ENCODE peak calls at places on chromosomes 13 and 19, in seven cellular contexts. Q is WTC11, S is endothelial cell, O is cardiac muscle cell, E is GM06990, A is cardiac fibroblast, K is Calu3. I is an unnamed sample.

GRCh38 chr13:74651121-74651520 is 516.9 kb upstream of the KLF12 start:
- DNase-seq in E (no peak), A (no peak), O (no peak), S (no peak), Q (no peak), K (no peak), I (no peak)

GRCh38 chr19:55186080-55186479 is 6.0 kb upstream of the SYT5 start:
- DNase-seq in O (no peak), E (no peak), A (no peak), K (no peak), Q (no peak), S (no peak), I (no peak)

GRCh38 chr19:10808937-10809655 is 26.9 kb downstream of the TMED1 start:
- DNase-seq in S (no peak), K (peak; percentile 31), O (no peak), E (no peak), Q (no peak), A (peak; percentile 44), I (no peak)

GRCh38 chr19:13018037-13018914 is 23.0 kb downstream of the NFIX start:
- DNase-seq in S (no peak), O (no peak), Q (peak; percentile 46), K (no peak), A (no peak), E (no peak), I (no peak)

GRCh38 chr19:54364775-54365257 is at the start of gene LAIR1:
- DNase-seq in O (no peak), S (peak; percentile 22), E (peak; percentile 52), K (no peak), A (no peak), Q (no peak), I (no peak)

GRCh38 chr19:43940719-43941118 is 5.6 kb upstream of the ZNF45 start:
- DNase-seq in Q (no peak), E (no peak), A (no peak), K (no peak), S (no peak), O (no peak), I (no peak)

GRCh38 chr13:48586591-48587103 is 53.8 kb upstream of the RCBTB2 start:
- DNase-seq in K (peak; percentile 30), A (no peak), E (no peak), O (no peak), S (peak; percentile 45), Q (no peak), I (no peak)

GRCh38 chr13:79799466-79799865 is 318.5 kb downstream of the NDFIP2 start:
- DNase-seq in S (no peak), A (no peak), Q (no peak), K (no peak), E (no peak), O (no peak), I (no peak)

GRCh38 chr19:862529-863304 is 3.3 kb downstream of the CFD start:
- DNase-seq in Q (peak; percentile 94), K (peak; percentile 30), S (peak; percentile 56), A (peak; percentile 39), O (peak; percentile 79), E (peak; percentile 81), I (peak; percentile 80)

GRCh38 chr19:861756-862528 is 2.5 kb downstream of the CFD start:
- DNase-seq in S (no peak), K (no peak), A (peak; percentile 32), O (peak; percentile 68), Q (peak; percentile 96), E (peak; percentile 75), I (peak; percentile 88)

GRCh38 chr19:858868-859843 is at the start of gene CFD:
- DNase-seq in O (no peak), E (no peak), S (no peak), A (no peak), K (no peak), Q (peak; percentile 22), I (no peak)

GRCh38 chr19:861099-861755 is 1.8 kb downstream of the CFD start:
- DNase-seq in K (no peak), Q (no peak), O (no peak), A (no peak), E (no peak), S (no peak), I (no peak)

DNA sequence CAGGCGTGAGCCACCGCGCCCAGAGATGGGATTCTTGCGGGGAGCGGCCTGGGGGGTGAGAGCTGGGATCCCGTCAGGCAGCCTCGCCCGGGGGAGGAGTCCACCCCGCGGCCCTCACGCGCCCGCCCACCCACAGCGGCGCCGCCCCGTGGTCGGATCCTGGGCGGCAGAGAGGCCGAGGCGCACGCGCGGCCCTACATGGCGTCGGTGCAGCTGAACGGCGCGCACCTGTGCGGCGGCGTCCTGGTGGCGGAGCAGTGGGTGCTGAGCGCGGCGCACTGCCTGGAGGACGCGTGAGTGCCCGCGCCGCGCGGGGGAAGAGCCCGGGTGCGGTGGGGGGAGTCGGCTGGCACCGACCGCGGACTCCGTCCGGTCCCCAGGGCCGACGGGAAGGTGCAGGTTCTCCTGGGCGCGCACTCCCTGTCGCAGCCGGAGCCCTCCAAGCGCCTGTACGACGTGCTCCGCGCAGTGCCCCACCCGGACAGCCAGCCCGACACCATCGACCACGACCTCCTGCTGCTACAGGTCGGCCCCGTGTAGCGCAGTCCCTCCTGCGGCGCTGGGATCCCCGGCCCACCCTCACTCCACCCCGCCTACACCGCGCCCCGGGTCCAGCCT is 1.1 kb downstream of the CFD start:
- DNase-seq in O (peak; percentile 71), E (peak; percentile 77), Q (peak; percentile 60), S (peak; percentile 57), K (peak; percentile 78), A (peak; percentile 49), I (peak; percentile 82)
- TF ChIP-seq CTCF in O (peak; percentile 18), E (no peak), Q (no peak), S (no peak), K (no peak), A (no peak), I (peak; percentile 27)

GRCh38 chr19:41745761-41746160 is 9.6 kb upstream of the CEACAM6 start:
- DNase-seq in K (no peak), S (no peak), E (no peak), Q (no peak), A (no peak), O (no peak), I (no peak)

GRCh38 chr19:41748012-41748411 is 7.3 kb upstream of the CEACAM6 start:
- DNase-seq in Q (no peak), K (no peak), S (no peak), E (no peak), O (no peak), A (no peak), I (no peak)

GRCh38 chr19:41744850-41745249 is 10.5 kb upstream of the CEACAM6 start:
- DNase-seq in Q (no peak), E (no peak), A (no peak), O (no peak), S (no peak), K (no peak), I (no peak)

GRCh38 chr19:41741244-41741554 is 14.1 kb upstream of the CEACAM6 start:
- DNase-seq in O (no peak), A (no peak), S (no peak), E (no peak), Q (no peak), K (no peak), I (no peak)

GRCh38 chr19:41746593-41747227 is 8.6 kb upstream of the CEACAM6 start:
- DNase-seq in E (no peak), S (peak; percentile 57), Q (peak; percentile 67), A (peak; percentile 71), O (no peak), K (peak; percentile 72), I (peak; percentile 51)
- TF ChIP-seq CTCF in E (peak; percentile 61), S (peak; percentile 16), Q (no peak), A (peak; percentile 61), O (peak; percentile 62), K (peak; percentile 65), I (peak; percentile 69)

GRCh38 chr19:14053032-14053431 is 8.8 kb downstream of the PALM3 start:
- DNase-seq in O (no peak), E (no peak), Q (no peak), S (no peak), A (no peak), K (no peak), I (no peak)

GRCh38 chr19:14054721-14055120 is 7.2 kb downstream of the PALM3 start:
- DNase-seq in S (no peak), E (no peak), Q (no peak), K (no peak), A (no peak), O (no peak), I (no peak)

GRCh38 chr19:14052470-14052869 is 9.4 kb downstream of the PALM3 start:
- DNase-seq in S (no peak), Q (no peak), K (no peak), A (no peak), O (no peak), E (no peak), I (no peak)

GRCh38 chr19:14054099-14054498 is 7.8 kb downstream of the PALM3 start:
- DNase-seq in A (no peak), Q (no peak), K (no peak), S (no peak), O (no peak), E (no peak), I (no peak)

DNA sequence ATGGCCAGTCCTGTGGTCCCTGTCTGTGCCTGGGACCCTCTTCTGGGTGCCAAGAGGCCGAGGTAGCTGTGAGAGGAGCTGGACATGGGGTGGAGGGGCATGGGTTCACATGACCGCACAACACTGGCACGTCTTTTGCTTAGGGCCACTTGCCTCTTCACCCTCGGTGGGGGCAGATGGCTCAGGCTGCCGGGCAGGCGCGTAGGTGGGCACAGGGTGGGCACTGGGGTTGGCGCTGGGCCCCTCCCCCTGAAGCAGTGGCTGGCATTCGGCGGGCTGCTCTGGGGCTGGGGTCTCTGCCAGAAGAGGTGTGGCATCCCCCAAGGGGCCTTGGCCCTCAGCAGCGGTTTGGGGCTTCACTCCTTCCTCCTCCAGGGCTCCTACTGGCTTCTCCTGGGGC is 8.4 kb downstream of the PALM3 start:
- DNase-seq in O (no peak), K (no peak), S (no peak), Q (no peak), A (no peak), E (no peak), I (no peak)
- TF ChIP-seq CTCF in O (no peak), K (no peak), S (no peak), Q (no peak), A (no peak), E (no peak), I (no peak)

GRCh38 chr19:56297010-56297409 is 17.6 kb downstream of the ZSCAN5A start:
- DNase-seq in E (no peak), O (no peak), A (no peak), K (no peak), S (no peak), Q (no peak), I (no peak)

GRCh38 chr19:56299688-56300087 is 15.0 kb downstream of the ZSCAN5A start:
- DNase-seq in E (no peak), Q (no peak), A (no peak), S (no peak), K (no peak), O (no peak), I (no peak)

GRCh38 chr19:56304243-56304642 is 10.4 kb downstream of the ZSCAN5A start:
- DNase-seq in Q (no peak), O (no peak), S (no peak), E (no peak), A (no peak), K (no peak), I (no peak)

GRCh38 chr19:56301886-56302620 is 12.6 kb downstream of the ZSCAN5A start:
- DNase-seq in O (no peak), E (no peak), S (no peak), K (no peak), A (peak; percentile 30), Q (no peak), I (no peak)

DNA sequence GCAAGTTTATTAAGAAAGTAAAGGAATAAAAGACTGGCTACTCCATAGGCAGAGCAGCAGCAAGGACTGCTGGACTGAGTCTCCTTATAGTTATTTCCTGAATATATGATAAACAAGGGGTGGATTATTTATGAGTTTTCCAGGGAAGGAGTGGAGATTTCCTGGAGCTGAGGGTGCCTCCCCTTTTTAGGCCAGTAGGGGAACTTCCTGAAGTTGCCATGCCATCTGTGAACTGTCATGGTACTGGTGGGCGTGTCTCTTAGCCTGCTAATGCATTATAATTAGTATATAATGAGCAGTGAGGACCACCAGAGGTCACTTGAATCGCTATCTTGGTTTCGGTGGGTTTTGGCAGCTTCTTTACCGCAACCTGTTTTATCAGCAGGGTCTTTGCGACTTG is 13.5 kb downstream of the ZSCAN5A start:
- DNase-seq in S (no peak), K (no peak), Q (no peak), E (no peak), O (no peak), A (peak; percentile 3), I (no peak)
- TF ChIP-seq CTCF in S (peak; percentile 19), K (no peak), Q (no peak), E (peak; percentile 1), O (peak; percentile 25), A (peak; percentile 11), I (no peak)

I was measured in GM10248.